ENCODE peak calls at places on chromosomes 1 and 21, in eight cellular contexts. B is HCT116, D is Panc1, H is upper lobe of left lung, C is GM12878, E is HepG2, G is GM23338, J is K562. F is an unnamed sample.
A peak's percentile ranks its signal among the peaks of the same experiment; 100 is the strongest.

GRCh38 chr21:36171741-36172331 is 15.2 kb downstream of the DOP1B start:
- ATAC-seq in C (no peak), D (no peak), H (peak; percentile 48), B (no peak), E (no peak), G (no peak), J (no peak), F (no peak)

GRCh38 chr1:26833432-26834405 is 7.2 kb downstream of the ZDHHC18 start:
- ATAC-seq in G (no peak), D (peak; percentile 37), J (no peak), E (no peak), H (peak; percentile 41), C (peak; percentile 88), B (no peak), F (no peak)

GRCh38 chr1:210231846-210232523 is 611 bp upstream of the SERTAD4 start:
- ATAC-seq in J (no peak), H (peak; percentile 16), G (no peak), C (no peak), D (no peak), E (no peak), B (no peak), F (no peak)

GRCh38 chr1:40825430-40825778 is 36.8 kb downstream of the CITED4 start:
- ATAC-seq in B (no peak), H (no peak), D (no peak), C (peak; percentile 91), E (peak; percentile 28), G (peak; percentile 61), J (no peak), F (no peak)

GRCh38 chr1:6247651-6248050 is 3.7 kb downstream of the HES3 start:
- ATAC-seq in B (no peak), D (no peak), C (no peak), H (no peak), G (no peak), E (no peak), J (no peak), F (no peak)

GRCh38 chr1:26584022-26584485 is 54.5 kb downstream of the RPS6KA1 start:
- ATAC-seq in D (peak; percentile 65), J (peak; percentile 99), B (peak; percentile 94), G (peak; percentile 98), E (no peak), C (peak; percentile 16), H (no peak), F (no peak)

GRCh38 chr1:2801535-2802291 is at the start of gene TTC34:
- ATAC-seq in H (peak; percentile 22), E (peak; percentile 87), G (peak; percentile 89), B (peak; percentile 99), J (peak; percentile 99), D (peak; percentile 92), C (peak; percentile 47), F (peak; percentile 30)

GRCh38 chr1:46302091-46303037 is 1.1 kb downstream of the LRRC41 start:
- ATAC-seq in B (peak; percentile 37), J (peak; percentile 60), G (peak; percentile 52), E (peak; percentile 50), C (peak; percentile 61), D (peak; percentile 32), H (peak; percentile 58), F (peak; percentile 32)

GRCh38 chr1:95503371-95504145 is 269.5 kb downstream of the RWDD3 start:
- ATAC-seq in B (no peak), G (no peak), E (no peak), J (no peak), D (no peak), H (no peak), C (no peak), F (no peak)

GRCh38 chr1:31483012-31483946 is 70.3 kb downstream of the SERINC2 start:
- ATAC-seq in D (no peak), G (no peak), B (no peak), C (peak; percentile 91), E (peak; percentile 57), J (peak; percentile 75), H (peak; percentile 97), F (peak; percentile 94)

GRCh38 chr1:68128157-68128556 is 77.7 kb upstream of the DIRAS3 start:
- ATAC-seq in E (no peak), D (no peak), C (peak; percentile 67), B (peak; percentile 72), H (no peak), G (no peak), J (peak; percentile 71), F (peak; percentile 31)

GRCh38 chr1:231844986-231845502 is 218.5 kb downstream of the DISC1 start:
- ATAC-seq in D (no peak), E (no peak), B (no peak), J (no peak), H (no peak), G (no peak), C (no peak), F (no peak)

GRCh38 chr21:25733859-25734653 is 648 bp downstream of the ATP5PF start:
- ATAC-seq in H (peak; percentile 4), E (peak; percentile 55), D (no peak), B (peak; percentile 12), C (peak; percentile 26), J (peak; percentile 55), G (peak; percentile 3), F (no peak)

GRCh38 chr1:208093754-208094719 is 150.1 kb downstream of the PLXNA2 start:
- ATAC-seq in C (peak; percentile 95), D (peak; percentile 83), B (peak; percentile 95), J (peak; percentile 98), E (peak; percentile 94), H (peak; percentile 74), G (peak; percentile 99), F (no peak)

GRCh38 chr1:173475564-173476196 is 1.5 kb upstream of the PRDX6 start:
- ATAC-seq in G (no peak), E (peak; percentile 24), J (peak; percentile 12), H (no peak), C (no peak), D (peak; percentile 32), B (no peak), F (no peak)

GRCh38 chr21:44734026-44734745 is 22.8 kb upstream of the TSPEAR start:
- ATAC-seq in E (no peak), H (no peak), C (no peak), D (no peak), J (no peak), B (no peak), G (no peak), F (no peak)

GRCh38 chr1:48823161-48823560 is 46.5 kb upstream of the BEND5 start:
- ATAC-seq in J (no peak), B (no peak), H (no peak), D (no peak), E (no peak), C (no peak), G (no peak), F (no peak)

GRCh38 chr1:241608379-241609033 is 31.7 kb downstream of the CHML start:
- ATAC-seq in G (no peak), E (no peak), C (peak; percentile 22), J (no peak), D (peak; percentile 32), H (no peak), B (no peak), F (no peak)

GRCh38 chr1:58979677-58980076 is 195.8 kb upstream of the JUN start:
- ATAC-seq in J (peak; percentile 89), B (no peak), D (no peak), C (no peak), E (no peak), H (no peak), G (no peak), F (no peak)

GRCh38 chr21:44489962-44490361 is 34.7 kb downstream of the LRRC3 start:
- ATAC-seq in B (peak; percentile 65), J (peak; percentile 31), D (no peak), G (peak; percentile 14), H (no peak), C (no peak), E (no peak), F (no peak)

GRCh38 chr1:146032613-146033219 is 11.2 kb upstream of the HJV start:
- ATAC-seq in H (no peak), G (no peak), E (peak; percentile 50), D (no peak), J (peak; percentile 52), B (peak; percentile 10), C (peak; percentile 26), F (no peak)

DNA sequence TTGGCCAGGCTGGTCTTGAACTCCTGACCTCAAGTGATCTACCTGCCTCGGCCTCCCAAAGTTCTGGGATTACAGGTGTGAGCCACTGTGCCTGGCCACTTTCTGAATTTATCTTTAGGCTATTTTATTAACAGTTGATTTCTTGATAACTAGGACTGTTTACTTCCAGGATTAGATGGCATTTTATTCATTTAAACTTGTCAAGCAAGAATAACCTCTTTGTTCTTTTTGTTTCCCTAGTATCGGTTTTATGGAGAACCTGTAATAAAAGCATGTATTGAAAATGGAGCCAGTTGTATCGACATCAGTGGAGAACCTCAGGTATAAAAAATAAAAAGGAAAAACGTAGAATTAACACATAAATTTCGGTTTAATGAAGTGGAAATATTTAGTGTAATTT is 11.5 kb downstream of the SCCPDH start:
- ATAC-seq in E (no peak), G (no peak), D (no peak), C (no peak), J (no peak), H (no peak), B (no peak), F (no peak)
- TF ChIP-seq POLR2AphosphoS5 in E (no peak), G (no peak), D (no peak), C (no peak), J (no peak), H (no peak), B (no peak), F (no peak)

DNA sequence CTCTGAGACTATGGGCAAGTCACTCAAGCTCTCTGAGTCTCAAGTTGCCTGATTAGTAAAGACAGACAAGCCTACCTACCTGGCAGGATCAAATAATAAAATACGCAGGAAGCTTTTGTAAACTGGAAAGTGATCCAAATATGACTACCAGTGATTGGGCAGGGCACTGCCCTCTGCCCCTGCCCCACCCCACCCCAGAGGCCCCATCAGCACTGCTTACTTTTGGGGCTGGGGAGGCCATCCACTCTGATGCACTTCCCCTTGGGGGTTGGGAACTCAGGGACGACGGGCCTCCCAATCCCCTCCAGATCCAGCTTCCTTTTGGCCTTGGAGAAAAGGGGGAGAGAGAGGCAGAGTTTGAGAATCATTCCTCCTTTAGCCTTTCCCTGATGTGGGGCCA is 6.9 kb downstream of the E2F2 start:
- ATAC-seq in E (no peak), C (no peak), H (no peak), G (no peak), D (no peak), J (no peak), B (no peak), F (no peak)
- TF ChIP-seq POLR2AphosphoS5 in E (no peak), C (no peak), H (no peak), G (no peak), D (no peak), J (no peak), B (no peak), F (no peak)

GRCh38 chr1:22025368-22026154 is 24.1 kb downstream of the CELA3A start:
- ATAC-seq in G (peak; percentile 94), J (peak; percentile 88), B (peak; percentile 84), H (peak; percentile 97), D (peak; percentile 94), C (peak; percentile 84), E (peak; percentile 96), F (peak; percentile 96)
- TF ChIP-seq POLR2AphosphoS5 in G (peak; percentile 82), J (peak; percentile 86), B (peak; percentile 88), H (peak; percentile 87), D (peak; percentile 98), C (peak; percentile 94), E (peak; percentile 91), F (peak; percentile 91)

DNA sequence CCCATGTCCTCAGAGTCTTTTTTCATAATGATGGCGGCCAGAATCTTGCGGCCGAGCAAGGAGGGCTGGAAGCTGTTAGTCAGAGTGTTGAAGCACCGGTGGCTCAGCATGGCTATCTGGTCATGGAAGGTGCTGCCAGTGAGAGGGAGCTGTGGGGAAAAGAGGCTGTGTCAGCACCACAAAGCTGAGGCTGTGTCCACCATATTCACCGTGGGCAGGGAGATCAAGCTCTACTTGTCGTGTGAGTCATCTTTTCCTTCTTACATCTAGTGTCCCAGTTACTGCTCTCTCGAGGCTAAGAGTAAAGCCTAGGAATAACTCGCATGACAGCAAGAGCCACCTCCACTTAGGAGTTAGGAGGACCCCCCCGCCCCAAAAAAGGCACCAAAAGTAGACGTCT is 18.2 kb downstream of the ADAR start:
- ATAC-seq in J (no peak), E (no peak), B (no peak), C (no peak), D (no peak), H (no peak), G (no peak), F (no peak)
- TF ChIP-seq POLR2AphosphoS5 in J (no peak), E (no peak), B (no peak), C (no peak), D (no peak), H (no peak), G (no peak), F (no peak)